ENCODE peak calls at places on chromosomes 5 and 9, in five cellular contexts. S is K562, D is SK-N-SH, J is H1, I is endothelial cell of umbilical vein. B is an unnamed sample.

GRCh38 chr9:89837911-89838310 is 233.1 kb downstream of the GADD45G start:
- DNase-seq in S (no peak), J (no peak), D (no peak), I (no peak), B (no peak)

GRCh38 chr5:1641560-1642166 is 117.9 kb upstream of the LPCAT1 start:
- DNase-seq in D (peak), S (peak), I (peak), J (peak), B (peak)

GRCh38 chr9:87725356-87725899 is 491 bp upstream of the CTSL start:
- DNase-seq in J (no peak), D (no peak), S (peak), I (no peak), B (no peak)

GRCh38 chr5:7146886-7147285 is 249.1 kb upstream of the ADCY2 start:
- DNase-seq in D (no peak), J (no peak), S (no peak), I (no peak), B (no peak)

GRCh38 chr9:133144887-133145466 is 18.7 kb downstream of the GBGT1 start:
- DNase-seq in J (no peak), S (no peak), I (no peak), D (no peak), B (no peak)

GRCh38 chr5:34609951-34610431 is 46.1 kb upstream of the RAI14 start:
- DNase-seq in J (no peak), S (no peak), I (peak), D (no peak), B (no peak)

GRCh38 chr9:87167161-87167560 is 219.9 kb upstream of the GAS1 start:
- DNase-seq in S (no peak), I (no peak), J (no peak), D (no peak), B (no peak)

GRCh38 chr9:81984911-81985310 is 3.7 kb upstream of the SPATA31D1 start:
- DNase-seq in J (no peak), I (no peak), S (no peak), D (no peak), B (no peak)

GRCh38 chr9:6564370-6564769 is 81.2 kb downstream of the GLDC start:
- DNase-seq in S (no peak), J (no peak), D (no peak), I (peak), B (no peak)

GRCh38 chr9:129810116-129810515 is 7.1 kb downstream of the TOR1B start:
- DNase-seq in S (no peak), I (no peak), D (no peak), J (no peak), B (no peak)

GRCh38 chr9:117734082-117734481 is 29.9 kb downstream of the TLR4 start:
- DNase-seq in S (no peak), D (no peak), I (no peak), J (no peak), B (no peak)

GRCh38 chr9:97714435-97714834 is 17.3 kb upstream of the XPA start:
- DNase-seq in I (no peak), J (no peak), S (no peak), D (no peak), B (no peak)

GRCh38 chr9:33076360-33077004 is at the start of gene SMU1:
- DNase-seq in D (peak), S (peak), J (peak), I (peak), B (peak)

GRCh38 chr9:129929467-129930125 is 94.3 kb downstream of the USP20 start:
- DNase-seq in S (no peak), I (no peak), D (no peak), J (no peak), B (no peak)

GRCh38 chr5:176415240-176416122 is 858 bp downstream of the CLTB start:
- DNase-seq in D (peak), I (no peak), J (no peak), S (no peak), B (peak)

GRCh38 chr5:151618907-151619306 is 27.8 kb upstream of the FAT2 start:
- DNase-seq in J (no peak), S (no peak), I (no peak), D (no peak), B (no peak)

GRCh38 chr5:1781107-1781506 is 18.5 kb downstream of the MRPL36 start:
- DNase-seq in D (no peak), I (no peak), J (no peak), S (no peak), B (no peak)

GRCh38 chr9:133510926-133511505 is 13.7 kb downstream of the MYMK start:
- DNase-seq in D (no peak), S (no peak), J (no peak), I (no peak), B (no peak)

GRCh38 chr5:14029185-14029584 is 84.7 kb upstream of the DNAH5 start:
- DNase-seq in J (no peak), D (no peak), I (no peak), S (no peak), B (no peak)

GRCh38 chr5:10018211-10018610 is 231.5 kb downstream of the ATPSCKMT start:
- DNase-seq in I (no peak), D (no peak), J (no peak), S (no peak), B (no peak)

GRCh38 chr5:158139161-158139560 is 280.2 kb upstream of the CLINT1 start:
- DNase-seq in S (no peak), I (no peak), D (no peak), J (no peak), B (no peak)

GRCh38 chr5:14112998-14113652 is 30.0 kb upstream of the TRIO start:
- DNase-seq in I (peak), S (no peak), D (no peak), J (no peak), B (no peak)

GRCh38 chr5:83750759-83751158 is 30.1 kb upstream of the HAPLN1 start:
- DNase-seq in S (no peak), J (no peak), I (no peak), D (no peak), B (no peak)

GRCh38 chr9:91301161-91301560 is 60.6 kb downstream of the AUH start:
- DNase-seq in I (no peak), J (no peak), S (no peak), D (no peak), B (no peak)

GRCh38 chr9:6926436-6926835 is 168.7 kb downstream of the KDM4C start:
- DNase-seq in D (no peak), J (no peak), S (no peak), I (no peak), B (no peak)

GRCh38 chr9:134624827-134625181 is 16.8 kb upstream of the COL5A1 start:
- DNase-seq in D (no peak), I (peak), J (no peak), S (no peak), B (no peak)

GRCh38 chr5:173474881-173475287 is 141.6 kb downstream of the BOD1 start:
- DNase-seq in D (no peak), J (no peak), I (no peak), S (no peak), B (no peak)

GRCh38 chr9:114035221-114035844 is 42.8 kb downstream of the AMBP start:
- DNase-seq in D (no peak), J (no peak), I (no peak), S (no peak), B (no peak)

GRCh38 chr9:109903515-109904138 is 123.6 kb downstream of the PALM2AKAP2 start:
- DNase-seq in S (peak), D (peak), J (peak), I (peak), B (peak)

GRCh38 chr9:27107241-27107640 is 1.8 kb upstream of the TEK start:
- DNase-seq in S (no peak), I (no peak), D (no peak), J (no peak), B (no peak)

DNA sequence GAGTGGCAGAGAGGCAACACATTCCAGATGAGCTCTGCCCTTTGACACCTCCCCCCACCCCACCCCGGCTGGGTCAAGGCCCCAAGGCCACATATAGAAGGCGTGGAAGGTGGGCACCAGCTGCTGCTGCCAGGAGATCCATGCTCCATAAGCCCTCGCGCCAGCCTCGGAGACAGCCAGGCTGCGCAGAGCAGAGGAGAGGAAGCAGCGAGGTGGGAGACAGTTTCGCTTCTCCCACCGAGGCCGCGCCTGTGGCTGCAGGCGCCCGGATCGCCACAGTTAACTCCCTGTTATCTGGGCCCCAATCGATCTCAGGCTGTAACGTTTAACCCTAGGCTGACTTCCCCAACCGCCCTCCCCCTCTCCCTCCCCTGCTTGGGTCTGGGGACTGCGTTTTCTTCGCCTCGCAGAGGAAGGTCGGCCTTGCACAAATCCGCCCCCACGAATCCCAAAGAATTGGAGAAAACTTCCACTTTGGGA is 1.2 kb upstream of the CXXC5 start:
- DNase-seq in D (peak), S (peak), J (no peak), I (no peak), B (no peak)
- TF ChIP-seq POLR2AphosphoS5 in D (no peak), S (no peak), J (no peak), I (no peak), B (no peak)

DNA sequence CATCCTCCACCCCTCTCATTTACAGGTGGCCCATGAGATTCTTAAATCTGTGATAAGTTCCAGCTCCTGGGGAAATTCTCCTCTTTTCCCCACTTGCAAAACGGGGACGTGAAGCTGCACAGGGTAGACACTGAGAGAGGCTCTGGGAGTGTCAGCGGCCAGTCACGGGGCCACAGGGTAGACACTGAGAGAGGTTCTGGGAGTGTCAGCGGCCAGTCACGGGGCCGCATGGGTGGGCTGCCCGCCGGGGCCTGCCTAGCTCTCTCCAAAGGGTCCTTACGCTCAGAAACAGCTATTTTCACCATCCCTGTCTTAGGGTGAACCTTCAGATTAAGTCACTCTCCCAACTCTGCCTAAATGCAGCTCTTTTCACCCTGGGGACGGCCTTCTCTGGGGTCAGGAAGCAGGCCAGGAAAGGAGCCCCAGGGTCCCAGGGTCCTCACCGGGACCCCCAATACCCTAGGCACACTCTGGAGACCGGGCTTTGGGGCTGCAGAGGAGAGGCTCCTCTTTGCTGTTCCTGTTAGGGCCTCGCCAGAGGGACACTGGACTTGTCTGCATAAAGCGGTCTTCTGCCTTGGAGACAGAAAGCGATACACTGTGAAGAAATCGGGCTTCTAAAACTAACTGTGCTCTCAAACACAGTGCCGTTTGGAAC is 1.5 kb downstream of the FAM78A start:
- DNase-seq in J (no peak), D (no peak), S (peak), I (peak), B (no peak)
- H3K27ac ChIP-seq in J (no peak), D (no peak), S (peak), I (peak), B (no peak)

GRCh38 chr5:142317673-142318261 is 7.1 kb downstream of the SPRY4 start:
- DNase-seq in S (no peak), D (no peak), J (no peak), I (no peak), B (no peak)
- TF ChIP-seq POLR2AphosphoS5 in S (no peak), D (no peak), J (no peak), I (no peak), B (no peak)

GRCh38 chr5:37668524-37669047 is 171.3 kb downstream of the GDNF start:
- DNase-seq in J (no peak), I (peak), D (no peak), S (peak), B (peak)
- H3K27ac ChIP-seq in J (no peak), I (peak), D (peak), S (peak), B (peak)

GRCh38 chr9:127715443-127716337 is at the start of the genes PTRH1 and TTC16:
- DNase-seq in I (peak), D (peak), S (peak), J (peak), B (peak)
- TF ChIP-seq POLR2AphosphoS5 in I (peak), D (no peak), S (no peak), J (no peak), B (peak)

DNA sequence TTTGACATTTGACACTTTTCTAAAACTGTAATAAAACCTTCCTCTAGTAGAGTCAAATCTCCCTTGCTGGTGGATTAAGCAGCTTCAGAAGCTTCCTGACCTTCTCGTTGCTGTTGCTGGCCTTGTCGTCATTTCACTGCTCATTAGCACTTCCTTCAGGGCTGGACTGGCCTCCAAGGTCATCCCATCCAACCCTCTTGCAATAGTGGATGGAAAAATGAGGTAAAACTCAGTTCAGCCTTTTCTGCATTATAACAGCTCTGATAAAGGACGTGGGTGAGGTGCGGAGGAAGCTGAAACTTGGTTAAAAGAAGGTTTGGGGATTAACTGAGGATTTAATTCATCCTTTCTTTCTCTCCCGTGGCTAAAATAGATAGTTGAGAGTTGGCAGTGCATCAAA is 1.0 kb upstream of the ADAMTSL1 start:
- DNase-seq in I (peak), J (no peak), D (no peak), S (no peak), B (no peak)
- H3K27ac ChIP-seq in I (peak), J (no peak), D (peak), S (no peak), B (no peak)

GRCh38 chr5:139797335-139797734 is 1.7 kb downstream of the PSD2 start:
- DNase-seq in J (no peak), I (no peak), S (no peak), D (no peak), B (no peak)
- TF ChIP-seq POLR2AphosphoS5 in J (no peak), I (no peak), S (no peak), D (no peak), B (no peak)

DNA sequence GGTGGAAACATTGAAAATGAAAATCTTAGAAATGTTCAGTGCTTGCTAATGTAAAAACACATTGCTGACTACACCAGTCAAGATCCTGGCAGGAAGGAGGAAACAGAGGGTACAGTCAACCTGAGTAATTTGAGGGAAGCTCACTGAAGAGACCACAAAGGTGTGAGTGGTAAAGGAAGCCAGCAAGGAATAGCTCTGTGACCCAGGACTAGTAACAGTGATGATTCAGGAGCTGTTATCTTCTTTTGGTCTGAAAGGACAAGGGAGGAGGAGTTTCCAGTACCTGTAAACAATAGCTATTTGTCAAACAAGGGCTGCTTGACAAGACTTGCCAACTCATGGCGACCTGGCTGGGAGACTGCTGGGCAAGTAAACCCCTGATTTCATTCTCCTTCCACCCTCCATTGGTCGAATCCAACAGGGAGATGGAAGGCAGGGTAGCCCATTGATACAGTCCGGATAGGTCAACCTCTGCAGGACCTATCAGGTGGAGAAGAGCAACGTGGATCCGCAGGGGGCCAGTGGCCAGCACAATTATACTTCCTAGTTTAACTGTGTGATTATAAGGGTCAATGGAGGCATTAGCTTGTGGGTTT is 68.1 kb downstream of the MAMDC2 start:
- DNase-seq in S (no peak), J (no peak), I (no peak), D (no peak), B (no peak)
- H3K27ac ChIP-seq in S (no peak), J (no peak), I (no peak), D (no peak), B (no peak)

B was measured in prostate gland.